ENCODE peak calls at places on chromosomes 7 and 10, in six cellular contexts. O, P, E, G, F and A are unnamed samples.

GRCh38 chr10:31739759-31740158 is 188.9 kb downstream of the ARHGAP12 start:
- DNase-seq in O (no peak), P (no peak), E (no peak), G (no peak), F (peak; percentile 93), A (no peak)

GRCh38 chr7:115805458-115805857 is 225.1 kb downstream of the TFEC start:
- DNase-seq in O (no peak), P (peak; percentile 4), E (no peak), G (no peak), F (no peak), A (no peak)

GRCh38 chr7:151721236-151721635 is 155.7 kb downstream of the PRKAG2 start:
- DNase-seq in O (no peak), P (no peak), E (no peak), G (no peak), F (no peak), A (no peak)

GRCh38 chr10:75035975-75036708 is 75.3 kb upstream of the SAMD8 start:
- DNase-seq in O (no peak), P (peak; percentile 53), E (no peak), G (no peak), F (peak; percentile 69), A (no peak)

GRCh38 chr10:117094856-117095255 is 43.2 kb downstream of the VAX1 start:
- DNase-seq in O (no peak), P (no peak), E (no peak), G (no peak), F (no peak), A (no peak)

GRCh38 chr10:61157182-61157581 is 213.2 kb upstream of the RHOBTB1 start:
- DNase-seq in O (no peak), P (no peak), E (no peak), G (no peak), F (peak; percentile 14), A (no peak)

GRCh38 chr7:12581897-12582296 is 11.4 kb downstream of the SCIN start:
- DNase-seq in O (no peak), P (no peak), E (no peak), G (no peak), F (no peak), A (no peak)

GRCh38 chr7:129095258-129095657 is 40.3 kb upstream of the TNPO3 start:
- DNase-seq in O (no peak), P (no peak), E (no peak), G (no peak), F (no peak), A (no peak)

GRCh38 chr10:124105045-124105444 is 11.6 kb upstream of the CHST15 start:
- DNase-seq in O (no peak), P (no peak), E (no peak), G (no peak), F (no peak), A (no peak)

GRCh38 chr10:35913628-35914027 is 271.5 kb upstream of the FZD8 start:
- DNase-seq in O (no peak), P (peak; percentile 69), E (peak; percentile 48), G (no peak), F (peak; percentile 59), A (no peak)

GRCh38 chr10:75424553-75424952 is 6.9 kb upstream of the LRMDA start:
- DNase-seq in O (no peak), P (no peak), E (no peak), G (no peak), F (no peak), A (no peak)

GRCh38 chr10:81876253-81876731 is 1.3 kb downstream of the NRG3 start:
- DNase-seq in O (no peak), P (no peak), E (no peak), G (peak; percentile 59), F (no peak), A (no peak)

GRCh38 chr10:30980951-30981616 is 50.6 kb downstream of the ZNF438 start:
- DNase-seq in O (peak; percentile 55), P (no peak), E (no peak), G (no peak), F (peak; percentile 91), A (no peak)

GRCh38 chr7:156527458-156527890 is 113.1 kb upstream of the RNF32 start:
- DNase-seq in O (no peak), P (no peak), E (no peak), G (no peak), F (no peak), A (no peak)

GRCh38 chr7:23941551-23941950 is 231.5 kb downstream of the STK31 start:
- DNase-seq in O (no peak), P (no peak), E (no peak), G (no peak), F (no peak), A (no peak)

GRCh38 chr7:23938230-23938629 is 228.2 kb downstream of the STK31 start:
- DNase-seq in O (no peak), P (no peak), E (no peak), G (no peak), F (no peak), A (no peak)

GRCh38 chr7:23942032-23942431 is 232.0 kb downstream of the STK31 start:
- DNase-seq in O (no peak), P (no peak), E (no peak), G (no peak), F (no peak), A (no peak)

GRCh38 chr7:23944131-23944530 is 234.1 kb downstream of the STK31 start:
- DNase-seq in O (no peak), P (no peak), E (no peak), G (no peak), F (no peak), A (no peak)

GRCh38 chr7:23938937-23939552 is 229.0 kb downstream of the STK31 start:
- DNase-seq in O (no peak), P (peak; percentile 45), E (no peak), G (no peak), F (peak; percentile 20), A (no peak)
- TF ChIP-seq CTCF in O (no peak), P (peak; percentile 29), E (peak; percentile 52), G (peak; percentile 74), F (peak; percentile 41), A (peak; percentile 29)

DNA sequence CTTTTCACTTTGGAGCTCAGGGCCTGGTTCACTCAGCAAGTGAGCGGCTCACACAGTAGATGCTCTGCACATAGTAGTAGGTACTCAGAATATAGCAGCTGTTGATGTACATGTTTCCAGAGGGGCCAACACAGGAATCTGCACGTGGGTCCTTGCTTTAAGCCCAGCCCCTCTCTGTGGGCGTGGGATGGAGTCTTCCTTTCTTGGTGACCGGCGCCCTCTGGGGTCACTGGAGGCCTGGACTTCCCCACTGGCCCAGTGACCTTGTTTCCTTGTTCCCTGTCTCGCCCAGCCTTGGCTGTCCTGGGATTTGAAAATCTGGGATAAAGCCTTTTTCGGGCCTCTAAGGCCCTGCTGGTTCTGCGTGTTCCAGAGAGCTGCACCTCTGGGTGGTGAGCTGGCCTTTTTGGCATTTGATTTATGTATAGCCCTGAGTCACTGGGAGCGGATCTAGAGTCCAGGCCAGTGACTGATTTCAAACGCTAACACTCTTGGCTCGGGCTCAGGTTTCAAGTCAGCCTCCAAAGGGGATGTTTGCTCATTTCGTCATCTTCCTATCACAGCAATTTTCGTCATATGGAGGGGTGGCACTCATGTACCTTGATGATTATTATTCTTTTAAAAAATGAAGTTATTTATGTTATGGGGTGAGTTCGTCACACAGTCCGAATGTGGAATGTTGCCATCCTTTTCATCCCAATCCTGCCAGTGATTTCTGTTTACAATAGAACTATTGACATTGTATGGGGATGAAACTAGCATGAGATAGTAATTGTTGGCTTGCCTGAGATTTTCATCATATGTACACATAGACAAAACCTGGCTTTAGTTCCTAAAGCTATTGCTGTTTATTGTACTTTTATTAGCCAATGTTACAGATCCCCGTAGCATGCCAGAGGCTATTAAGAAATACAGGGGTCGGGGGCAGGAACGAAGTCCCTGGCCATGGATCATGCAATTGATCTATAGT is 65.5 kb downstream of the CUX1 start:
- DNase-seq in O (peak; percentile 51), P (peak; percentile 96), E (peak; percentile 88), G (no peak), F (peak; percentile 100), A (no peak)
- TF ChIP-seq CTCF in O (no peak), P (no peak), E (no peak), G (peak; percentile 20), F (peak; percentile 12), A (no peak)

GRCh38 chr7:6718124-6718523 is 11.4 kb upstream of the ZNF12 start:
- DNase-seq in O (no peak), P (no peak), E (no peak), G (no peak), F (no peak), A (no peak)
- TF ChIP-seq CTCF in O (no peak), P (no peak), E (no peak), G (no peak), F (peak; percentile 6), A (peak; percentile 14)

GRCh38 chr10:43105793-43106158 is 28.9 kb downstream of the RET start:
- DNase-seq in O (no peak), P (no peak), E (no peak), G (no peak), F (no peak), A (no peak)
- TF ChIP-seq CTCF in O (no peak), P (peak; percentile 69), E (no peak), G (peak; percentile 24), F (no peak), A (no peak)

GRCh38 chr7:135706858-135707569 is 21.0 kb downstream of the SLC13A4 start:
- DNase-seq in O (no peak), P (peak; percentile 71), E (no peak), G (no peak), F (no peak), A (no peak)

GRCh38 chr7:135707570-135707966 is 20.4 kb downstream of the SLC13A4 start:
- DNase-seq in O (no peak), P (peak; percentile 20), E (no peak), G (no peak), F (no peak), A (no peak)

GRCh38 chr7:135706038-135706742 is 21.8 kb downstream of the SLC13A4 start:
- DNase-seq in O (no peak), P (no peak), E (no peak), G (no peak), F (no peak), A (no peak)

GRCh38 chr7:135704698-135705097 is 23.3 kb downstream of the SLC13A4 start:
- DNase-seq in O (no peak), P (no peak), E (no peak), G (no peak), F (no peak), A (no peak)

GRCh38 chr7:135704074-135704473 is 23.9 kb downstream of the SLC13A4 start:
- DNase-seq in O (no peak), P (no peak), E (no peak), G (no peak), F (no peak), A (no peak)
- TF ChIP-seq CTCF in O (no peak), P (no peak), E (peak; percentile 15), G (peak; percentile 51), F (peak; percentile 6), A (peak; percentile 33)

GRCh38 chr7:19623676-19624075 is 85.2 kb downstream of the POLR1F start:
- DNase-seq in O (no peak), P (no peak), E (no peak), G (no peak), F (peak; percentile 20), A (no peak)

GRCh38 chr7:19617921-19618320 is 90.9 kb downstream of the POLR1F start:
- DNase-seq in O (no peak), P (no peak), E (no peak), G (no peak), F (no peak), A (no peak)

GRCh38 chr7:19620470-19620869 is 88.4 kb downstream of the POLR1F start:
- DNase-seq in O (no peak), P (no peak), E (no peak), G (no peak), F (no peak), A (no peak)

GRCh38 chr7:19619122-19619521 is 89.7 kb downstream of the POLR1F start:
- DNase-seq in O (no peak), P (no peak), E (no peak), G (no peak), F (no peak), A (no peak)

GRCh38 chr7:19621740-19622139 is 87.1 kb downstream of the POLR1F start:
- DNase-seq in O (no peak), P (peak; percentile 35), E (no peak), G (no peak), F (no peak), A (no peak)
- TF ChIP-seq CTCF in O (no peak), P (peak; percentile 30), E (no peak), G (peak; percentile 80), F (no peak), A (no peak)